ENCODE peak calls at places on chromosomes 12 and 14, in eight cellular contexts. One of them, this sample, is unnamed.
A peak's percentile ranks its signal among the peaks of the same experiment; 100 is the strongest.

GRCh38 chr14:101965145-101965531 is 765 bp downstream of the DYNC1H1 start:
- DNase-seq in HepG2: peak; percentile 54
- DNase-seq in fibroblast of pulmonary artery: peak; percentile 61
- DNase-seq in H9: peak; percentile 61
- DNase-seq in GM10248: peak; percentile 71
- DNase-seq in neural crest cell: peak; percentile 52
- DNase-seq in spleen: peak; percentile 91
- DNase-seq in tibial nerve: peak; percentile 55
- DNase-seq in this sample: peak; percentile 86

GRCh38 chr12:104412681-104413080 is 44.1 kb upstream of the CHST11 start:
- DNase-seq in tibial nerve: no peak
- DNase-seq in GM10248: no peak
- DNase-seq in spleen: no peak
- DNase-seq in fibroblast of pulmonary artery: no peak
- DNase-seq in HepG2: no peak
- DNase-seq in neural crest cell: no peak
- DNase-seq in H9: no peak
- DNase-seq in this sample: no peak

GRCh38 chr14:24157331-24157730 is 3.7 kb upstream of the IRF9 start:
- DNase-seq in tibial nerve: no peak
- DNase-seq in spleen: no peak
- DNase-seq in neural crest cell: no peak
- DNase-seq in fibroblast of pulmonary artery: no peak
- DNase-seq in GM10248: no peak
- DNase-seq in HepG2: no peak
- DNase-seq in H9: no peak
- DNase-seq in this sample: no peak

GRCh38 chr12:91746976-91747375 is 398.7 kb downstream of the BTG1 start:
- DNase-seq in HepG2: no peak
- DNase-seq in H9: no peak
- DNase-seq in GM10248: no peak
- DNase-seq in neural crest cell: no peak
- DNase-seq in tibial nerve: no peak
- DNase-seq in spleen: no peak
- DNase-seq in fibroblast of pulmonary artery: no peak
- DNase-seq in this sample: no peak

GRCh38 chr12:115860619-115861018 is 416.9 kb downstream of the MED13L start:
- DNase-seq in GM10248: no peak
- DNase-seq in HepG2: no peak
- DNase-seq in spleen: no peak
- DNase-seq in neural crest cell: no peak
- DNase-seq in H9: no peak
- DNase-seq in tibial nerve: no peak
- DNase-seq in fibroblast of pulmonary artery: no peak
- DNase-seq in this sample: no peak

GRCh38 chr12:51973560-51973959 is 22.1 kb downstream of the ACVR1B start:
- DNase-seq in spleen: no peak
- DNase-seq in H9: no peak
- DNase-seq in GM10248: no peak
- DNase-seq in fibroblast of pulmonary artery: peak; percentile 62
- DNase-seq in neural crest cell: no peak
- DNase-seq in tibial nerve: no peak
- DNase-seq in HepG2: no peak
- DNase-seq in this sample: no peak

GRCh38 chr12:5807090-5807414 is 138.0 kb downstream of the ANO2 start:
- DNase-seq in H9: no peak
- DNase-seq in tibial nerve: no peak
- DNase-seq in neural crest cell: no peak
- DNase-seq in GM10248: no peak
- DNase-seq in fibroblast of pulmonary artery: no peak
- DNase-seq in HepG2: no peak
- DNase-seq in spleen: no peak
- DNase-seq in this sample: no peak

GRCh38 chr12:67943295-67943892 is 45.9 kb upstream of the IFNG-AS1 start:
- DNase-seq in HepG2: peak; percentile 46
- DNase-seq in neural crest cell: peak; percentile 66
- DNase-seq in fibroblast of pulmonary artery: peak; percentile 85
- DNase-seq in GM10248: peak; percentile 41
- DNase-seq in spleen: no peak
- DNase-seq in tibial nerve: peak; percentile 100
- DNase-seq in H9: no peak
- DNase-seq in this sample: no peak

GRCh38 chr14:38882533-38882932 is 220.5 kb downstream of the SEC23A start:
- DNase-seq in fibroblast of pulmonary artery: no peak
- DNase-seq in neural crest cell: no peak
- DNase-seq in H9: no peak
- DNase-seq in spleen: no peak
- DNase-seq in GM10248: no peak
- DNase-seq in tibial nerve: no peak
- DNase-seq in HepG2: no peak
- DNase-seq in this sample: no peak

GRCh38 chr14:22002860-22003284 is 329.3 kb upstream of the OR4E1 start:
- DNase-seq in neural crest cell: peak; percentile 8
- DNase-seq in HepG2: no peak
- DNase-seq in tibial nerve: no peak
- DNase-seq in H9: peak; percentile 69
- DNase-seq in GM10248: no peak
- DNase-seq in fibroblast of pulmonary artery: no peak
- DNase-seq in spleen: no peak
- DNase-seq in this sample: no peak

GRCh38 chr12:19719650-19720049 is 280.4 kb downstream of the AEBP2 start:
- DNase-seq in fibroblast of pulmonary artery: no peak
- DNase-seq in H9: no peak
- DNase-seq in tibial nerve: no peak
- DNase-seq in HepG2: no peak
- DNase-seq in neural crest cell: no peak
- DNase-seq in spleen: no peak
- DNase-seq in GM10248: no peak
- DNase-seq in this sample: no peak

GRCh38 chr12:92942905-92943304 is 13.8 kb upstream of the EEA1 start:
- DNase-seq in GM10248: no peak
- DNase-seq in H9: no peak
- DNase-seq in neural crest cell: no peak
- DNase-seq in HepG2: no peak
- DNase-seq in spleen: no peak
- DNase-seq in tibial nerve: no peak
- DNase-seq in fibroblast of pulmonary artery: peak; percentile 88
- DNase-seq in this sample: no peak

GRCh38 chr12:97404549-97404948 is 58.1 kb upstream of the RMST start:
- DNase-seq in neural crest cell: peak; percentile 54
- DNase-seq in GM10248: peak; percentile 47
- DNase-seq in spleen: no peak
- DNase-seq in tibial nerve: peak; percentile 7
- DNase-seq in HepG2: peak; percentile 51
- DNase-seq in H9: peak; percentile 75
- DNase-seq in fibroblast of pulmonary artery: peak; percentile 22
- DNase-seq in this sample: no peak

GRCh38 chr12:100138048-100138907 is 4.4 kb downstream of the BLTP3B start:
- DNase-seq in neural crest cell: no peak
- DNase-seq in fibroblast of pulmonary artery: peak; percentile 34
- DNase-seq in spleen: no peak
- DNase-seq in tibial nerve: no peak
- DNase-seq in H9: no peak
- DNase-seq in HepG2: no peak
- DNase-seq in GM10248: no peak
- DNase-seq in this sample: no peak
- TF ChIP-seq CTCF in neural crest cell: no peak
- TF ChIP-seq CTCF in fibroblast of pulmonary artery: peak; percentile 50
- TF ChIP-seq CTCF in spleen: no peak
- TF ChIP-seq CTCF in tibial nerve: peak; percentile 16
- TF ChIP-seq CTCF in H9: peak; percentile 39
- TF ChIP-seq CTCF in HepG2: peak; percentile 20
- TF ChIP-seq CTCF in GM10248: peak; percentile 57
- TF ChIP-seq CTCF in this sample: peak; percentile 28

DNA sequence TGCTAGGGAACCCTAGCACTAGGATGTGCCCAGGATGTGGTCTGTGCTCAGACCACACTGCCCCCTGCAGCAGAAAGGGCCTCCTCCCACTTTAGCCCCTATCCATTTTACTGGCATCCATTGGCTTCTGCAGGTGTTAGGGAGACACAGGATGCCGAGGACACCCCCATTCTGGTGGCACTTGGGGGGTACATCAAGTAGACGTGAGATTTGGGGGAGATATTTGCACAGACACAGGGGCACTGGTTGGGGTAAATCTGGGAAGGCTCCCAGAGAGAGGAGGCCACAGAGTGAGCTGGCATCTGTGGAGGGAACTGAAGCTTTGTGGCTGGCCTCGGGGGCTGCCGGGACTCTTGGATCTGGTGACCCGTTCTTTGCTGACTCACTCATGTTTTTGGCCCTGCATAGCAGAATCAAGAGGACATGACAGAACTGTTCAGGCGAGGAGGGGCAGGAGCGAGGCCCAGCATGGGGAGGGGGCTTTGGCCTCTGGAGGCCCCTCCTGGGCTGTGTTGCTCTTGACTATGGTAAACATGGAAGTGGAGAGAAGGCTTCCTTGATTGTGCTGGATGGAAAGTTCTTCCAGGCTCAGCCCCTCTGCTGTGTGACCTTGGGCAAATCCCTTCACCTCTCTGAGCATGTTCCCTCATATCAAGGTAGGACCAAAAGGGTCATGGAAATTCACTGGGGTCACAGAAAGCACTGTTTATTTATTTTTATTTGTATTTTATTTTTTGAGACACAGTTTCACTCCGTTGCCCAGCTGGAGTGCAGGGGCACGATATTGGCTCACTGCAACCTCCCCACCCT is 1.8 kb downstream of the PLBD2 start:
- DNase-seq in HepG2: peak; percentile 35
- DNase-seq in H9: no peak
- DNase-seq in neural crest cell: no peak
- DNase-seq in tibial nerve: no peak
- DNase-seq in fibroblast of pulmonary artery: no peak
- DNase-seq in GM10248: no peak
- DNase-seq in spleen: no peak
- DNase-seq in this sample: no peak
- TF ChIP-seq CTCF in HepG2: peak; percentile 60
- TF ChIP-seq CTCF in H9: peak; percentile 42
- TF ChIP-seq CTCF in neural crest cell: peak; percentile 19
- TF ChIP-seq CTCF in tibial nerve: no peak
- TF ChIP-seq CTCF in fibroblast of pulmonary artery: peak; percentile 26
- TF ChIP-seq CTCF in GM10248: no peak
- TF ChIP-seq CTCF in spleen: no peak
- TF ChIP-seq CTCF in this sample: no peak

GRCh38 chr14:100849432-100849831 is 23.5 kb downstream of the MEG3 start:
- DNase-seq in spleen: no peak
- DNase-seq in HepG2: no peak
- DNase-seq in tibial nerve: no peak
- DNase-seq in fibroblast of pulmonary artery: no peak
- DNase-seq in H9: no peak
- DNase-seq in neural crest cell: no peak
- DNase-seq in GM10248: no peak
- DNase-seq in this sample: no peak

GRCh38 chr14:100854435-100854834 is 28.5 kb downstream of the MEG3 start:
- DNase-seq in neural crest cell: no peak
- DNase-seq in tibial nerve: no peak
- DNase-seq in GM10248: no peak
- DNase-seq in HepG2: no peak
- DNase-seq in spleen: peak; percentile 37
- DNase-seq in fibroblast of pulmonary artery: no peak
- DNase-seq in H9: no peak
- DNase-seq in this sample: no peak

GRCh38 chr14:100851946-100852620 is 26.2 kb downstream of the MEG3 start:
- DNase-seq in neural crest cell: no peak
- DNase-seq in tibial nerve: no peak
- DNase-seq in spleen: peak; percentile 72
- DNase-seq in HepG2: no peak
- DNase-seq in GM10248: no peak
- DNase-seq in H9: no peak
- DNase-seq in fibroblast of pulmonary artery: no peak
- DNase-seq in this sample: no peak

GRCh38 chr14:100851586-100851916 is 25.6 kb downstream of the MEG3 start:
- DNase-seq in neural crest cell: no peak
- DNase-seq in fibroblast of pulmonary artery: no peak
- DNase-seq in GM10248: no peak
- DNase-seq in tibial nerve: no peak
- DNase-seq in HepG2: no peak
- DNase-seq in spleen: no peak
- DNase-seq in H9: no peak
- DNase-seq in this sample: no peak

DNA sequence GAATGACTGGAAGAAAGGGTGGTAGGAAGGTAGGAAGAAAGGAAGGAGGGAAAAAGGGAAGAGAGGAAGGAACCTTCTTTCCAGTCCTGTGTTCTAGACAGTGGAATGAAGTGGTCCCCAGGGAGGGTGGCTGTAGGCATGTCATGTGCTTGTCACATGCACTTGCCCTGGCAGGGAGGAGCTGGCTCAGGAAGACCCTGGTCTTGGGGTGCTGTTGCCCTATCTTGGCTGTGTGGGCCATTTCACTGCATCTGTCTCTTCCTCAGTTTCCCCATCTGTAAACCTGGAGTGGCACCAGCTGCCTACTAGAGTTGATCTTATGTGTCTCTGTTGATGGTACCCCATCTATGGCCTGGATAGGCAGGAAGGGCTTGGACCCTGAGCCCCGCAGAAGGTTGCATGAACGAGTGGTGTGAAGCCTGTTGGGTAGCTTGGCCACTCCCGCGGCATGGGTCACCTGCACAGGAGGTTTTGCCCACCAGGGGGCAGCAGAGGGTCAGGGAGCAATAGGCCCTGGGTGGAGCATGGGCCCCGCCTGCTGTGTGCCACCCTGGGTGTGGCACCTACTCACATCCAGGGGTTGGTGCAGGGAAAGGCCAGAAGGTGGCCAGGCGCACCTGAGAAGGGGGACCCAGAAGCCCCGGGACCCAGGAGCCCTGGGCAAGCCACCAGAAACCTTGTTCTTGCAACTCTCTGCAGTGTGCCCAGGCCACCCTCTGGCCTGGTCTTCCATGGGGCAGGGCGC is 25.1 kb downstream of the MEG3 start:
- DNase-seq in HepG2: peak; percentile 48
- DNase-seq in H9: peak; percentile 79
- DNase-seq in spleen: peak; percentile 95
- DNase-seq in tibial nerve: peak; percentile 79
- DNase-seq in fibroblast of pulmonary artery: peak; percentile 27
- DNase-seq in GM10248: peak; percentile 71
- DNase-seq in neural crest cell: peak; percentile 32
- DNase-seq in this sample: peak; percentile 88
- TF ChIP-seq CTCF in HepG2: peak; percentile 91
- TF ChIP-seq CTCF in H9: peak; percentile 91
- TF ChIP-seq CTCF in spleen: peak; percentile 84
- TF ChIP-seq CTCF in tibial nerve: peak; percentile 48
- TF ChIP-seq CTCF in fibroblast of pulmonary artery: peak; percentile 58
- TF ChIP-seq CTCF in GM10248: peak; percentile 69
- TF ChIP-seq CTCF in neural crest cell: peak; percentile 62
- TF ChIP-seq CTCF in this sample: peak; percentile 84

DNA sequence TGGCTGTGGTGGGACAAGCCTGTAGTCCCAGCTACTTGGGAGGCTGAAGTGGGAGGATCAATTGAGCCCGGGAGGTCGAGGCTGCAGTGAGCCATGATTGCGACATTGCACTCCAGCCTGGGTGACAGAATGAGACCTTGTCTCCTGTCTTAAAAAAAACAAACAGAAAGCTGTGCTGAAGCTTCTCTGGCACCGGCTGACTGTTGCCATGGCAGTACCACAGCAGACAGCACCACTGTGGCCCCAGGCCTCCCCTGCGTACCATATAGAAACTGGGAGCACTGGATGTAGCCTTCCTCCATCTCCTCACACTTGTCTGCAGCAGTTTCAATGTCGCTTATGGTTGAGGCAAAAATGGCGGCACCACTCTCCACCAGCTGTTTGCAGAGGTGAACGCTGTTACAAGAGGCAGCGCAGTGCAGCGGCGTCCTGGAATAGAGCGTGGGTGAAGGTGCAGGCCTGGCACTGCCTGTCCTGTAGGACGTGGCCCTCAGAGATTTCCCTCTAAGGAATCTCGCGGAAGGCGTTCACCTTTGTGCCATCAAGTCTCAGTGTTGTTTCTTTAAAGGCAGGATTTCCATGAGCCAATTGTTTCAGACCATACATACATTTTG is 21.9 kb downstream of the ZFYVE21 start:
- DNase-seq in tibial nerve: no peak
- DNase-seq in neural crest cell: no peak
- DNase-seq in H9: no peak
- DNase-seq in GM10248: no peak
- DNase-seq in spleen: peak; percentile 41
- DNase-seq in fibroblast of pulmonary artery: no peak
- DNase-seq in HepG2: peak; percentile 12
- DNase-seq in this sample: peak; percentile 37
- TF ChIP-seq CTCF in tibial nerve: no peak
- TF ChIP-seq CTCF in neural crest cell: no peak
- TF ChIP-seq CTCF in H9: no peak
- TF ChIP-seq CTCF in GM10248: no peak
- TF ChIP-seq CTCF in spleen: no peak
- TF ChIP-seq CTCF in fibroblast of pulmonary artery: no peak
- TF ChIP-seq CTCF in HepG2: no peak
- TF ChIP-seq CTCF in this sample: no peak

This sample was measured in upper lobe of right lung.